ENCODE peak calls at places on chromosome 14, in eight cellular contexts. C is NCI-H446; H is breast epithelium; B is right cardiac atrium; R is iPS DF 19.7; N is Daoy; K is NCI-H2081 treated with DMSO at 0.1 percent for 48 hours; S is activated CD4-positive, alpha-beta T cell treated with anti-CD3 and anti-CD28 coated beads, Interleukin-2, amount 50 U/mL, for 48 hours. A is an unnamed sample.

GRCh38 chr14:90491221-90491867 is 94.5 kb downstream of the CALM1 start:
- DNase-seq in R (no peak), N (peak), C (peak), H (no peak), K (no peak), S (no peak), B (peak), A (no peak)

GRCh38 chr14:85093631-85094330 is 436.2 kb upstream of the FLRT2 start:
- DNase-seq in S (no peak), K (no peak), C (no peak), N (no peak), H (no peak), B (no peak), R (no peak), A (no peak)

GRCh38 chr14:98368214-98368613 is 903.8 kb downstream of the BCL11B start:
- DNase-seq in C (no peak), H (no peak), B (no peak), K (no peak), N (no peak), R (no peak), S (no peak), A (no peak)

GRCh38 chr14:32826404-32827082 is 112.1 kb upstream of the NPAS3 start:
- DNase-seq in C (no peak), N (no peak), R (peak), S (no peak), K (no peak), H (no peak), B (peak), A (no peak)

GRCh38 chr14:101083564-101084435 is 180.3 kb upstream of the RTL1 start:
- DNase-seq in N (peak), R (no peak), S (no peak), C (no peak), H (no peak), B (no peak), K (no peak), A (no peak)

GRCh38 chr14:76421662-76422061 is 45.7 kb downstream of the ESRRB start:
- DNase-seq in K (no peak), C (no peak), H (no peak), S (no peak), B (no peak), N (no peak), R (no peak), A (no peak)

GRCh38 chr14:65790185-65790815 is 377.8 kb downstream of the FUT8 start:
- DNase-seq in B (no peak), N (no peak), S (no peak), R (no peak), K (no peak), H (no peak), C (no peak), A (no peak)

GRCh38 chr14:55136241-55136640 is 7.2 kb downstream of the LGALS3 start:
- DNase-seq in H (no peak), B (no peak), K (no peak), N (no peak), C (no peak), S (no peak), R (no peak), A (no peak)

GRCh38 chr14:31206536-31207286 is 882 bp downstream of the HECTD1 start:
- DNase-seq in B (peak), K (peak), C (peak), N (peak), S (peak), R (no peak), H (no peak), A (peak)

GRCh38 chr14:106530423-106531107 is 1004.2 kb downstream of the TMEM121 start:
- DNase-seq in S (peak), N (no peak), H (no peak), R (no peak), C (no peak), B (no peak), K (no peak), A (peak)

GRCh38 chr14:64719601-64720000 is 15.4 kb downstream of the PLEKHG3 start:
- DNase-seq in N (no peak), R (no peak), B (no peak), H (no peak), C (no peak), S (no peak), K (no peak), A (no peak)

GRCh38 chr14:91893659-91894058 is 26.3 kb upstream of the TC2N start:
- DNase-seq in S (no peak), C (no peak), B (no peak), H (no peak), K (no peak), R (no peak), N (no peak), A (no peak)

GRCh38 chr14:29645117-29645516 is 282.5 kb downstream of the PRKD1 start:
- DNase-seq in R (no peak), H (no peak), B (no peak), C (no peak), K (no peak), S (no peak), N (no peak), A (no peak)

GRCh38 chr14:105465209-105466031 is 9.2 kb upstream of the CRIP2 start:
- DNase-seq in S (no peak), N (peak), H (no peak), R (no peak), C (no peak), B (peak), K (no peak), A (no peak)

GRCh38 chr14:34170891-34171290 is 220.0 kb upstream of the EGLN3 start:
- DNase-seq in C (no peak), B (no peak), K (no peak), N (no peak), H (no peak), R (no peak), S (no peak), A (no peak)

GRCh38 chr14:35419429-35419841 is 14.9 kb upstream of the NFKBIA start:
- DNase-seq in B (no peak), R (no peak), N (peak), K (no peak), S (no peak), H (no peak), C (no peak), A (no peak)

GRCh38 chr14:35285168-35285990 is 6.8 kb upstream of the PSMA6 start:
- DNase-seq in R (no peak), S (no peak), B (no peak), C (no peak), K (no peak), H (no peak), N (peak), A (no peak)

GRCh38 chr14:105294142-105294597 is 6.6 kb downstream of the BRF1 start:
- DNase-seq in C (no peak), H (no peak), R (no peak), S (peak), B (peak), N (peak), K (peak), A (peak)

GRCh38 chr14:67555518-67556090 is 22.5 kb downstream of the PLEKHH1 start:
- DNase-seq in K (no peak), B (no peak), S (no peak), C (no peak), R (no peak), H (no peak), N (no peak), A (no peak)

GRCh38 chr14:101472518-101472849 is 88.8 kb upstream of the DIO3 start:
- DNase-seq in H (no peak), C (no peak), S (no peak), N (no peak), B (no peak), R (no peak), K (no peak), A (no peak)

GRCh38 chr14:47044841-47045240 is 393.3 kb upstream of the RPL10L start:
- DNase-seq in N (no peak), H (no peak), R (peak), S (no peak), K (peak), C (peak), B (no peak), A (no peak)

GRCh38 chr14:65019944-65020566 is 33.4 kb downstream of the FNTB start:
- DNase-seq in C (no peak), R (peak), B (no peak), N (peak), S (no peak), K (no peak), H (no peak), A (no peak)

GRCh38 chr14:23327947-23328744 is 6.9 kb downstream of the PABPN1 start:
- DNase-seq in C (peak), K (no peak), B (peak), R (no peak), N (peak), H (peak), S (peak), A (peak)

GRCh38 chr14:65594153-65594881 is 181.8 kb downstream of the FUT8 start:
- DNase-seq in B (no peak), R (peak), N (no peak), H (no peak), S (no peak), K (no peak), C (peak), A (no peak)

GRCh38 chr14:23351681-23352505 is 794 bp downstream of the SLC22A17 start:
- DNase-seq in K (no peak), S (no peak), B (no peak), C (no peak), H (no peak), R (no peak), N (peak), A (no peak)

GRCh38 chr14:99534863-99535262 is 53.7 kb downstream of the CCNK start:
- DNase-seq in H (no peak), N (peak), K (no peak), R (no peak), S (no peak), B (no peak), C (no peak), A (no peak)

GRCh38 chr14:93914278-93914677 is 12.9 kb upstream of the FAM181A start:
- DNase-seq in S (no peak), B (no peak), C (no peak), N (no peak), H (no peak), R (no peak), K (no peak), A (no peak)

GRCh38 chr14:75479770-75480600 is 42.3 kb upstream of the BATF start:
- DNase-seq in N (no peak), C (no peak), B (no peak), R (no peak), H (no peak), S (no peak), K (no peak), A (no peak)

A was measured in effector CD4-positive, alpha-beta T cell.